ENCODE peak calls at places on chromosomes 7 and 10, in eight cellular contexts. U, L, K, T, X, D, W and F are unnamed samples.

GRCh38 chr7:76409537-76409936 is at the start of gene SSC4D:
- DNase-seq in U (no peak), L (peak; percentile 74), K (no peak), T (no peak), X (no peak), D (no peak), W (no peak), F (no peak)

GRCh38 chr10:8037941-8038894 is 16.3 kb upstream of the GATA3 start:
- DNase-seq in U (no peak), L (no peak), K (no peak), T (no peak), X (peak; percentile 37), D (no peak), W (no peak), F (no peak)

GRCh38 chr7:116225860-116226259 is 15.5 kb downstream of the TES start:
- DNase-seq in U (no peak), L (no peak), K (no peak), T (no peak), X (no peak), D (no peak), W (no peak), F (no peak)

GRCh38 chr7:16646427-16647081 is 573 bp downstream of the BZW2 start:
- DNase-seq in U (no peak), L (no peak), K (no peak), T (peak; percentile 24), X (peak; percentile 37), D (no peak), W (peak; percentile 25), F (peak; percentile 22)

GRCh38 chr7:14144538-14144937 is 155.1 kb upstream of the ETV1 start:
- DNase-seq in U (no peak), L (no peak), K (no peak), T (no peak), X (no peak), D (no peak), W (no peak), F (no peak)

GRCh38 chr7:12300415-12300814 is 89.3 kb downstream of the TMEM106B start:
- DNase-seq in U (no peak), L (no peak), K (no peak), T (no peak), X (no peak), D (no peak), W (no peak), F (no peak)

GRCh38 chr7:17646181-17646956 is 293.9 kb downstream of the SNX13 start:
- DNase-seq in U (peak; percentile 56), L (no peak), K (no peak), T (peak; percentile 75), X (no peak), D (no peak), W (peak; percentile 57), F (no peak)

GRCh38 chr7:94511763-94512162 is 2.2 kb downstream of the CASD1 start:
- DNase-seq in U (no peak), L (no peak), K (no peak), T (no peak), X (no peak), D (no peak), W (peak; percentile 71), F (no peak)

GRCh38 chr10:29430101-29430500 is 141.2 kb downstream of the LYZL1 start:
- DNase-seq in U (peak; percentile 59), L (no peak), K (no peak), T (peak; percentile 21), X (no peak), D (no peak), W (no peak), F (no peak)

GRCh38 chr7:143504215-143504936 is 26.7 kb downstream of the TAS2R41 start:
- DNase-seq in U (no peak), L (no peak), K (no peak), T (peak; percentile 25), X (no peak), D (no peak), W (no peak), F (no peak)

GRCh38 chr10:86449926-86450558 is 71.5 kb downstream of the WAPL start:
- DNase-seq in U (no peak), L (no peak), K (no peak), T (no peak), X (no peak), D (no peak), W (no peak), F (no peak)

GRCh38 chr10:131806646-131807317 is 94.0 kb upstream of the PPP2R2D start:
- DNase-seq in U (no peak), L (no peak), K (no peak), T (no peak), X (no peak), D (no peak), W (no peak), F (no peak)

GRCh38 chr7:123682690-123683089 is 27.0 kb downstream of the LMOD2 start:
- DNase-seq in U (peak; percentile 78), L (no peak), K (no peak), T (peak; percentile 80), X (peak; percentile 22), D (no peak), W (peak; percentile 32), F (no peak)

GRCh38 chr10:71621783-71622526 is 97.6 kb downstream of the C10orf105 start:
- DNase-seq in U (peak; percentile 63), L (peak; percentile 40), K (no peak), T (peak; percentile 43), X (no peak), D (peak; percentile 47), W (peak; percentile 17), F (no peak)

GRCh38 chr10:71622656-71623055 is 96.9 kb downstream of the C10orf105 start:
- DNase-seq in U (no peak), L (no peak), K (no peak), T (no peak), X (no peak), D (no peak), W (no peak), F (no peak)

GRCh38 chr10:71623986-71624291 is 95.6 kb downstream of the C10orf105 start:
- DNase-seq in U (no peak), L (no peak), K (no peak), T (no peak), X (no peak), D (no peak), W (no peak), F (no peak)

GRCh38 chr10:71621263-71621751 is 98.3 kb downstream of the C10orf105 start:
- DNase-seq in U (peak; percentile 18), L (peak; percentile 96), K (no peak), T (no peak), X (no peak), D (peak; percentile 70), W (no peak), F (no peak)

GRCh38 chr10:71623098-71623985 is 96.2 kb downstream of the C10orf105 start:
- DNase-seq in U (peak; percentile 48), L (peak; percentile 61), K (no peak), T (peak; percentile 51), X (peak; percentile 45), D (peak; percentile 49), W (no peak), F (peak; percentile 45)
- TF ChIP-seq CTCF in U (peak; percentile 51), L (no peak), K (peak; percentile 40), T (peak; percentile 42), X (no peak), D (no peak), W (peak; percentile 25), F (peak; percentile 4)

DNA sequence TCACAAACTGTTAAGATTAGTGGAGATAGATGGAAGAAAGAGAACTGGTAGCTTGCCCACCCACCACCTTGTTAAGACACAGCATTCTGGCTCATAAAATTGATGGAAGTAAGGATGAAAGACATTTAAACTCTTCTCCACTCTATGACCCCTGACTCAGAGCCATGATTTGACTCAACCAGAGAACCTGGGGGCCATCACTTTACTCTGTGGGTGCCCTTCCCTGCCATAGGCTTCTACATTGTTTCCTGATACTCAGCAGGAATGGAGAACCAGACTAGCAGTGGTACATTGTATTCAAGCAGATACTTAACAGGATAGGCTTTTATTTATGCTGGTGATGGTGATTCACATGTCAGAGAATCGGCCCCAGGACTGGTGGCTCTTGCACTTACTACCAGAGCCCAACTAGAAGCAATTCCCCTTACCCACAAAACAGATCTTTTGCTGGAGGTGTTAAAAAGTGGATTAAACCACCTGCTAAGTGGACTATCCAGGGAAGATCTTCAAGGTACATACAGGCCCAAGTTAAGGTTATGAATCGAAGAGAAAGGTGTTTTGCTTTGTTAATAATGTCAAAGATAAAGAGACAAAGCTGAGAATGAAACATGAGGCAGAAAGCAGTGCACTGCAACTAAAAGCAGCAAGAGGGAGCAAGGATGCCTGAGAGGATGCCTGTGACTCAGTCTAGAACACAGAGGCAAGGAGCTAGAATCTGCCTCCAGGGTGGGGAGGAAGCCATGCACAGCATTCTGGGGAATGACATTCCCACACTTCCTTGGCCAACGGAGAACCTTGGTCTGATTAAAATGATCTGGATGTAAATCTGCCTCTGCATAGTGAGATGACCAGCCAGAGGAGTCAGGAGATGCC is 36.0 kb upstream of the GLI3 start:
- DNase-seq in U (peak; percentile 49), L (no peak), K (no peak), T (peak; percentile 76), X (no peak), D (no peak), W (peak; percentile 76), F (no peak)
- TF ChIP-seq CTCF in U (peak; percentile 67), L (no peak), K (peak; percentile 43), T (peak; percentile 68), X (no peak), D (peak; percentile 21), W (peak; percentile 86), F (peak; percentile 9)

GRCh38 chr7:51949726-51950644 is 633.4 kb upstream of the COBL start:
- DNase-seq in U (no peak), L (peak; percentile 69), K (no peak), T (no peak), X (no peak), D (no peak), W (no peak), F (no peak)
- TF ChIP-seq CTCF in U (no peak), L (no peak), K (no peak), T (no peak), X (no peak), D (no peak), W (no peak), F (no peak)

GRCh38 chr10:73234695-73235094 is 12.4 kb downstream of the DNAJC9 start:
- DNase-seq in U (no peak), L (no peak), K (no peak), T (no peak), X (no peak), D (no peak), W (no peak), F (no peak)

GRCh38 chr10:73233883-73234282 is 13.2 kb downstream of the DNAJC9 start:
- DNase-seq in U (no peak), L (no peak), K (no peak), T (no peak), X (no peak), D (no peak), W (no peak), F (no peak)

GRCh38 chr10:73228247-73228646 is 18.8 kb downstream of the DNAJC9 start:
- DNase-seq in U (no peak), L (no peak), K (no peak), T (peak; percentile 68), X (no peak), D (no peak), W (no peak), F (no peak)

GRCh38 chr10:73229567-73229966 is 17.5 kb downstream of the DNAJC9 start:
- DNase-seq in U (no peak), L (no peak), K (no peak), T (no peak), X (no peak), D (no peak), W (no peak), F (no peak)

DNA sequence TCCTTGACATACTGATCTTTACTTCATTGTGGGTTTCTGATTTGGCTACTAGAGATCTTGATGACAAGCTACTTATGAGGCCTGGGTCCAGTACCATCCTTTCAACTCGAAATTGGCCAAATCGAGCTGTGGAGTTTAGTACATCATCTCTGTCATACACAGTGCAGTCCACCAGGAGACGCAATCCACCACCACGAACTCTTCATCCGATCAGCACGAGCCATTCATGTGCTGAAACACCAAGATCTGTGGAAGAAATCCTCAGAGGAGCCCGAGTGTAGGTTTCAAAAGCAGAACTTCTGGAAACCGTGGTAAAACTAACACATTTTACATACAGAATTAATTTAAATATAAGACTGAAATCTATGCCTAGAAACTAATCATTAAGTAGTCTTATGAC is 14.2 kb downstream of the DNAJC9 start:
- DNase-seq in U (no peak), L (no peak), K (no peak), T (no peak), X (no peak), D (no peak), W (no peak), F (no peak)
- TF ChIP-seq CTCF in U (peak; percentile 13), L (no peak), K (no peak), T (no peak), X (no peak), D (no peak), W (no peak), F (no peak)